ENCODE peak calls at places on chromosomes 4 and X, in seven cellular contexts. I is adipocyte, N is H9, J is PC-3, H is NT2/D1, Q is HepG2, Y is tibial nerve. S is an unnamed sample.

GRCh38 chrX:134660627-134661026 is 2.4 kb upstream of the PLAC1 start:
- DNase-seq in Q (no peak), Y (no peak), I (no peak), J (no peak), N (no peak), H (no peak), S (no peak)

GRCh38 chr4:187724526-187724925 is 271.0 kb upstream of the ZFP42 start:
- DNase-seq in J (no peak), I (no peak), N (no peak), Y (no peak), H (no peak), Q (no peak), S (no peak)

GRCh38 chrX:14902536-14902935 is 29.3 kb downstream of the MOSPD2 start:
- DNase-seq in N (no peak), I (no peak), J (no peak), H (no peak), Y (no peak), Q (no peak), S (no peak)

GRCh38 chr4:47722176-47722575 is 115.7 kb downstream of the CORIN start:
- DNase-seq in Y (no peak), N (no peak), J (no peak), Q (no peak), I (no peak), H (no peak), S (no peak)

GRCh38 chr4:7210818-7211217 is 18.5 kb downstream of the SORCS2 start:
- DNase-seq in J (peak; percentile 70), Q (no peak), I (peak; percentile 95), H (no peak), N (no peak), Y (no peak), S (no peak)

GRCh38 chrX:116292183-116292582 is 121.6 kb downstream of the AGTR2 start:
- DNase-seq in N (no peak), I (no peak), Y (no peak), Q (no peak), J (no peak), H (no peak), S (no peak)

GRCh38 chr4:184099541-184099966 is 118.1 kb downstream of the ENPP6 start:
- DNase-seq in H (no peak), N (no peak), Y (no peak), J (no peak), I (no peak), Q (no peak), S (no peak)

GRCh38 chr4:152817331-152817730 is 37.6 kb downstream of the ARFIP1 start:
- DNase-seq in Q (no peak), I (peak; percentile 29), J (no peak), Y (no peak), H (no peak), N (no peak), S (no peak)

GRCh38 chr4:32735856-32736590 is 2015.9 kb downstream of the PCDH7 start:
- DNase-seq in H (no peak), Q (no peak), N (no peak), I (no peak), Y (no peak), J (no peak), S (no peak)

GRCh38 chr4:8388471-8388870 is 52.1 kb downstream of the ACOX3 start:
- DNase-seq in N (no peak), I (no peak), J (no peak), H (no peak), Y (no peak), Q (no peak), S (no peak)

GRCh38 chrX:106894978-106895452 is 8.1 kb downstream of the RIPPLY1 start:
- DNase-seq in J (peak; percentile 91), Y (no peak), H (no peak), I (peak; percentile 69), N (no peak), Q (peak; percentile 51), S (no peak)

GRCh38 chrX:140764401-140764919 is 54.9 kb downstream of the LINC00632 start:
- DNase-seq in I (peak; percentile 67), N (peak; percentile 84), J (peak; percentile 58), H (no peak), Q (no peak), Y (no peak), S (peak; percentile 39)

GRCh38 chrX:106144755-106145639 is 23.1 kb upstream of the PWWP3B start:
- DNase-seq in I (no peak), J (no peak), N (no peak), H (no peak), Q (no peak), Y (no peak), S (no peak)

GRCh38 chr4:2649604-2650114 is 106.5 kb downstream of the TNIP2 start:
- DNase-seq in H (no peak), J (no peak), N (no peak), Y (no peak), I (no peak), Q (no peak), S (no peak)

GRCh38 chr4:144347116-144347515 is 206.6 kb upstream of the GYPA start:
- DNase-seq in Q (no peak), N (no peak), J (no peak), H (no peak), I (no peak), Y (no peak), S (no peak)

GRCh38 chrX:151416521-151417048 is 19.6 kb downstream of the VMA21 start:
- DNase-seq in H (no peak), Y (no peak), I (no peak), N (no peak), Q (no peak), J (no peak), S (no peak)

GRCh38 chr4:75344915-75345314 is 169.3 kb downstream of the RCHY1 start:
- DNase-seq in Y (no peak), N (no peak), I (peak; percentile 77), J (peak; percentile 59), Q (no peak), H (no peak), S (no peak)

GRCh38 chrX:97639526-97639925 is 755.8 kb downstream of the RPA4 start:
- DNase-seq in Q (no peak), J (no peak), N (peak; percentile 88), H (peak; percentile 75), I (no peak), Y (no peak), S (no peak)

GRCh38 chrX:128622296-128622695 is 570.1 kb upstream of the ACTRT1 start:
- DNase-seq in J (no peak), I (no peak), N (no peak), Q (no peak), H (no peak), Y (no peak), S (no peak)

GRCh38 chr4:39642885-39643550 is 4.4 kb upstream of the SMIM14 start:
- DNase-seq in N (no peak), J (no peak), H (no peak), Y (no peak), Q (peak; percentile 66), I (no peak), S (no peak)

GRCh38 chrX:21934414-21934813 is 6.1 kb upstream of the SMS start:
- DNase-seq in H (no peak), J (peak; percentile 53), N (no peak), I (no peak), Y (no peak), Q (no peak), S (no peak)

GRCh38 chr4:186621959-186622553 is 66.7 kb upstream of the MTNR1A start:
- DNase-seq in H (no peak), Y (no peak), Q (no peak), J (no peak), I (peak; percentile 92), N (no peak), S (no peak)

GRCh38 chr4:102868782-102869568 is at the start of gene CISD2:
- DNase-seq in H (peak; percentile 72), Q (peak; percentile 78), J (peak; percentile 80), Y (peak; percentile 83), I (peak; percentile 97), N (peak; percentile 95), S (peak; percentile 90)

GRCh38 chr4:102867278-102868152 is 1.3 kb upstream of the CISD2 start:
- DNase-seq in N (no peak), J (no peak), Q (no peak), H (no peak), Y (no peak), I (no peak), S (no peak)

GRCh38 chr4:102871772-102872171 is 3.0 kb downstream of the CISD2 start:
- DNase-seq in I (no peak), N (no peak), H (no peak), Y (no peak), J (no peak), Q (no peak), S (no peak)

GRCh38 chr4:102868153-102868781 is 525 bp upstream of the CISD2 start:
- DNase-seq in Y (peak; percentile 16), Q (no peak), N (no peak), I (no peak), H (no peak), J (no peak), S (peak; percentile 68)

GRCh38 chr4:102869569-102870227 is 906 bp downstream of the CISD2 start:
- DNase-seq in I (no peak), N (no peak), Y (peak; percentile 15), Q (no peak), H (no peak), J (no peak), S (peak; percentile 21)
- H3K9me3 ChIP-seq in I (no peaks in the 10 kb centered on the region), N (no peaks in the 10 kb centered on the region), Y (no peaks in the 10 kb centered on the region), Q (no peaks in the 10 kb centered on the region), H (peaks cover 1% of the 10 kb centered on the region), J (no peaks in the 10 kb centered on the region), S (no peaks in the 10 kb centered on the region)

GRCh38 chr4:41873380-41874295 is 61.6 kb upstream of the TMEM33 start:
- DNase-seq in Q (no peak), N (peak; percentile 65), I (no peak), Y (no peak), J (no peak), H (no peak), S (no peak)
- H3K27me3 ChIP-seq in Q (peaks cover 31% of the 10 kb centered on the region), N (peaks cover 84% of the 10 kb centered on the region), I (peaks cover 98% of the 10 kb centered on the region), Y (peaks cover 75% of the 10 kb centered on the region), J (peaks cover 8% of the 10 kb centered on the region), H (peaks cover 99% of the 10 kb centered on the region), S (no peaks in the 10 kb centered on the region)

DNA sequence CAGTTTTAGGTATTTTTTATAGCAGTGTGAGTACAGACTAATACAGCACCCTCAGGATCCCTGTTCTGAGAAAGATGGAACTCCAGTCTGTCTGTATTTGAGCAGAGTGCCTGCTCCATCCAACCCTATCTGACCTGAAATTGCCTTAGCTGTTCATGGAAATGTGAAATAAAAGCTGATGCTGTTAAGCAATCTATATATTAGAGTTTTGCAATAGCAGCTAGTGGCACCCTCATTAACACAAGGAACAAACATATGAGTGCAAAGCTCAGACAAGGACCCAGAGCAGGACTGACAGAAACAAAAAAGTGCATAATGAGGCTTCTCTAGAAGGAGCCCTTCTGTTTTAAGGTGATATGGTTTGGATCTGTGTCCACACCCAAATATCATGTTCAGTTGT is 273.0 kb upstream of the KLF3 start:
- DNase-seq in N (no peak), Q (peak; percentile 27), I (peak; percentile 28), J (no peak), H (no peak), Y (no peak), S (no peak)
- H3K9me3 ChIP-seq in N (peaks cover 5% of the 10 kb centered on the region), Q (peaks cover 47% of the 10 kb centered on the region), I (peaks cover 3% of the 10 kb centered on the region), J (no peaks in the 10 kb centered on the region), H (peaks cover 16% of the 10 kb centered on the region), Y (no peaks in the 10 kb centered on the region), S (peaks cover 5% of the 10 kb centered on the region)

DNA sequence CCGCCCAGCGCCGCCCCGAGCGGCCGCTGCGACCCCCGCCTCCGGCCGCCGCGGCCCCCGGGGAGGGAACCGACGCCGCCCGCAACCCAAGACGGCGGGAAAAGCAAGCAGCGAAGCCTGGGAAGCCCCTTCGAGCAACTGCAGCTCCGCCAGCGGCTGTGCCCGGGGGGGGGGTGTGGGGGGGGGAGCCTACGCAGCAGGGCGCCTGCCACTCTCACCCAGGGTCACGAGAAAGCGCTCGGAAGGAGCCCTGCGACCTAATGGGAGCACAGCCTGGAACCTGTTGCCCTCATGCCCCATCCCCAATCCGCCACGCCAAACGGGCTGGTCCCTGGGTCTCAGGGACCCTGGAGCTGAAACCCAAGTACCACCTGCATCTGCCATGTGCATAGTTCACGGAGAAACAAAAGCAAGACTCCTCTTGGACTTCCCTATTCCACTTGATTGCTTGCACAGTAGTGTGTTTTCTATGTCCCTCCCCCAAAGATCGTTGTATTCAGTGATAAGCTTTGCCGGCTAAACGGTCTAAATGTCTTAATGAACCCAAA is 318 bp upstream of the GAB3 start:
- DNase-seq in H (no peak), J (no peak), N (no peak), Q (no peak), I (no peak), Y (no peak), S (no peak)
- H3K27me3 ChIP-seq in H (peaks cover 37% of the 10 kb centered on the region), J (peaks cover 30% of the 10 kb centered on the region), N (peaks cover 20% of the 10 kb centered on the region), Q (peaks cover 24% of the 10 kb centered on the region), I (peaks cover 19% of the 10 kb centered on the region), Y (no peaks in the 10 kb centered on the region), S (no peaks in the 10 kb centered on the region)